ENCODE peak calls at places on chromosome 3, in eight cellular contexts. V is GM04504, B is choroid plexus epithelial cell, T is neural crest cell, P is RPMI7951, S is glutamatergic neuron, N is HS-5, L is AG10803. Z is an unnamed sample.

GRCh38 chr3:49180116-49180515 is 8.7 kb downstream of the KLHDC8B start:
- DNase-seq in V (no peak), B (no peak), T (no peak), P (no peak), S (no peak), N (no peak), L (no peak), Z (no peak)

GRCh38 chr3:182487048-182487447 is 306.3 kb upstream of the ATP11B start:
- DNase-seq in V (no peak), B (no peak), T (no peak), P (peak; percentile 16), S (no peak), N (no peak), L (no peak), Z (no peak)

GRCh38 chr3:64143399-64144130 is 81.7 kb downstream of the PRICKLE2 start:
- DNase-seq in V (peak; percentile 64), B (peak; percentile 60), T (no peak), P (peak; percentile 90), S (no peak), N (peak; percentile 46), L (peak; percentile 74), Z (peak; percentile 44)

GRCh38 chr3:185317674-185318073 is 45.3 kb upstream of the MAP3K13 start:
- DNase-seq in V (no peak), B (peak; percentile 26), T (no peak), P (peak; percentile 16), S (no peak), N (no peak), L (no peak), Z (no peak)

GRCh38 chr3:111695584-111696213 is 100.6 kb upstream of the ZBED2 start:
- DNase-seq in V (peak; percentile 69), B (peak; percentile 69), T (no peak), P (peak; percentile 90), S (no peak), N (peak; percentile 89), L (peak; percentile 81), Z (peak; percentile 68)

GRCh38 chr3:141996437-141996836 is 120.0 kb downstream of the ATP1B3 start:
- DNase-seq in V (no peak), B (no peak), T (no peak), P (no peak), S (no peak), N (no peak), L (no peak), Z (no peak)

GRCh38 chr3:21955406-21955805 is 204.4 kb upstream of the ZNF385D start:
- DNase-seq in V (no peak), B (peak; percentile 66), T (no peak), P (no peak), S (no peak), N (no peak), L (no peak), Z (no peak)

GRCh38 chr3:119245778-119246177 is 5.1 kb upstream of the B4GALT4 start:
- DNase-seq in V (no peak), B (no peak), T (no peak), P (no peak), S (no peak), N (no peak), L (no peak), Z (no peak)

Z was measured in BJ.